ENCODE peak calls at places on chromosomes 13 and 19, in nine cellular contexts. One of them, this sample, is unnamed.

GRCh38 chr19:6866646-6867255 is 20.6 kb upstream of the ADGRE1 start:
- DNase-seq in Peyer's patch: no peak
- DNase-seq in NB4: no peak
- DNase-seq in lower leg skin: no peak
- DNase-seq in body of pancreas: no peak
- DNase-seq in IMR-90: no peak
- DNase-seq in A549: no peak
- DNase-seq in sigmoid colon: no peak
- DNase-seq in H1: no peak
- DNase-seq in this sample: no peak

GRCh38 chr19:7467009-7467989 is 21.5 kb downstream of the PEX11G start:
- DNase-seq in Peyer's patch: no peak
- DNase-seq in NB4: no peak
- DNase-seq in lower leg skin: no peak
- DNase-seq in body of pancreas: no peak
- DNase-seq in IMR-90: no peak
- DNase-seq in A549: no peak
- DNase-seq in sigmoid colon: no peak
- DNase-seq in H1: no peak
- DNase-seq in this sample: no peak

GRCh38 chr19:690203-690602 is 5.0 kb downstream of the PRSS57 start:
- DNase-seq in Peyer's patch: no peak
- DNase-seq in NB4: no peak
- DNase-seq in lower leg skin: no peak
- DNase-seq in body of pancreas: no peak
- DNase-seq in IMR-90: no peak
- DNase-seq in A549: no peak
- DNase-seq in sigmoid colon: no peak
- DNase-seq in H1: no peak
- DNase-seq in this sample: peak; percentile 67

GRCh38 chr13:66933994-66934393 is 296.1 kb downstream of the PCDH9 start:
- DNase-seq in Peyer's patch: no peak
- DNase-seq in NB4: no peak
- DNase-seq in lower leg skin: no peak
- DNase-seq in body of pancreas: no peak
- DNase-seq in IMR-90: peak; percentile 90
- DNase-seq in A549: peak; percentile 15
- DNase-seq in sigmoid colon: no peak
- DNase-seq in H1: no peak
- DNase-seq in this sample: no peak

GRCh38 chr13:84648069-84648640 is 765.9 kb upstream of the SLITRK1 start:
- DNase-seq in Peyer's patch: no peak
- DNase-seq in NB4: no peak
- DNase-seq in lower leg skin: no peak
- DNase-seq in body of pancreas: no peak
- DNase-seq in IMR-90: no peak
- DNase-seq in A549: no peak
- DNase-seq in sigmoid colon: no peak
- DNase-seq in H1: no peak
- DNase-seq in this sample: no peak

GRCh38 chr19:18152817-18153554 is at the start of gene PIK3R2:
- DNase-seq in Peyer's patch: peak; percentile 100
- DNase-seq in NB4: peak; percentile 96
- DNase-seq in lower leg skin: peak; percentile 100
- DNase-seq in body of pancreas: peak; percentile 100
- DNase-seq in IMR-90: peak; percentile 98
- DNase-seq in A549: peak; percentile 86
- DNase-seq in sigmoid colon: peak; percentile 100
- DNase-seq in H1: peak; percentile 97
- DNase-seq in this sample: peak; percentile 100

GRCh38 chr19:8451885-8452284 is 7.1 kb downstream of the HNRNPM start:
- DNase-seq in Peyer's patch: no peak
- DNase-seq in NB4: peak; percentile 71
- DNase-seq in lower leg skin: no peak
- DNase-seq in body of pancreas: no peak
- DNase-seq in IMR-90: peak; percentile 79
- DNase-seq in A549: peak; percentile 38
- DNase-seq in sigmoid colon: peak; percentile 34
- DNase-seq in H1: no peak
- DNase-seq in this sample: no peak

GRCh38 chr19:41995959-41996797 is 2.1 kb upstream of the ATP1A3 start:
- DNase-seq in Peyer's patch: no peak
- DNase-seq in NB4: peak; percentile 13
- DNase-seq in lower leg skin: no peak
- DNase-seq in body of pancreas: no peak
- DNase-seq in IMR-90: no peak
- DNase-seq in A549: peak; percentile 72
- DNase-seq in sigmoid colon: no peak
- DNase-seq in H1: no peak
- DNase-seq in this sample: no peak

GRCh38 chr19:46760363-46760762 is 14.1 kb upstream of the STRN4 start:
- DNase-seq in Peyer's patch: no peak
- DNase-seq in NB4: no peak
- DNase-seq in lower leg skin: no peak
- DNase-seq in body of pancreas: no peak
- DNase-seq in IMR-90: no peak
- DNase-seq in A549: no peak
- DNase-seq in sigmoid colon: peak; percentile 42
- DNase-seq in H1: no peak
- DNase-seq in this sample: no peak

GRCh38 chr19:46761418-46761831 is 15.2 kb upstream of the STRN4 start:
- DNase-seq in Peyer's patch: no peak
- DNase-seq in NB4: no peak
- DNase-seq in lower leg skin: no peak
- DNase-seq in body of pancreas: no peak
- DNase-seq in IMR-90: peak; percentile 79
- DNase-seq in A549: no peak
- DNase-seq in sigmoid colon: no peak
- DNase-seq in H1: no peak
- DNase-seq in this sample: no peak

GRCh38 chr19:46762245-46762890 is 16.1 kb upstream of the STRN4 start:
- DNase-seq in Peyer's patch: no peak
- DNase-seq in NB4: no peak
- DNase-seq in lower leg skin: no peak
- DNase-seq in body of pancreas: no peak
- DNase-seq in IMR-90: no peak
- DNase-seq in A549: no peak
- DNase-seq in sigmoid colon: no peak
- DNase-seq in H1: no peak
- DNase-seq in this sample: no peak

GRCh38 chr19:46756544-46756888 is 10.3 kb upstream of the STRN4 start:
- DNase-seq in Peyer's patch: no peak
- DNase-seq in NB4: no peak
- DNase-seq in lower leg skin: no peak
- DNase-seq in body of pancreas: no peak
- DNase-seq in IMR-90: no peak
- DNase-seq in A549: no peak
- DNase-seq in sigmoid colon: peak; percentile 66
- DNase-seq in H1: no peak
- DNase-seq in this sample: no peak

DNA sequence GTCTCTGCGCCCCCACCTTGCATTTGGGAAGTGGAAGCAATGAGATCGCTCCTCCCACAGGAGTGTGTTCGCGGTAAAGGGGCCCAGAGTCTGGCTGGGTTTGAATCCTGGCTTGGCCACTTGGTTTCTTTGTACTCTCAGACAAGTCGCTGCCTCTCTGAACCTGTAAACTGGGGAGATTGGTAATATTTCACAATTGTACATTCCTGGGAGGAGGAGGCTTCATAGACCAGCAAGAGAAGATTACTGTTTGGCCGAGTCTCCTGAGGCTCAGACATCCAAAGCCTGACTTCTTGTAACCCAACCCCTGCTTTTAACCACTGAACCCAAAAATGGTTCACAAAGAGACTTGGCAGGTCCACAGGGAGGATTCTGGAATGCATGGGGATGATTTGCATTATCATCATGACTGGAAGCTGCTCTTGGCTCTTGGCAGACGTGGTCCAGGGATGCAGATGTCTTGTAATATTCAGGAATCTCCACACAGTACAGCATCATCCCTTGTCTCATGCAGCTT is 13.6 kb upstream of the STRN4 start:
- DNase-seq in Peyer's patch: no peak
- DNase-seq in NB4: no peak
- DNase-seq in lower leg skin: no peak
- DNase-seq in body of pancreas: peak; percentile 54
- DNase-seq in IMR-90: peak; percentile 97
- DNase-seq in A549: no peak
- DNase-seq in sigmoid colon: peak; percentile 89
- DNase-seq in H1: no peak
- DNase-seq in this sample: no peak
- TF ChIP-seq POLR2A in Peyer's patch: no peak
- TF ChIP-seq POLR2A in NB4: no peak
- TF ChIP-seq POLR2A in lower leg skin: no peak
- TF ChIP-seq POLR2A in body of pancreas: no peak
- TF ChIP-seq POLR2A in IMR-90: no peak
- TF ChIP-seq POLR2A in A549: no peak
- TF ChIP-seq POLR2A in sigmoid colon: no peak
- TF ChIP-seq POLR2A in H1: no peak
- TF ChIP-seq POLR2A in this sample: no peak

DNA sequence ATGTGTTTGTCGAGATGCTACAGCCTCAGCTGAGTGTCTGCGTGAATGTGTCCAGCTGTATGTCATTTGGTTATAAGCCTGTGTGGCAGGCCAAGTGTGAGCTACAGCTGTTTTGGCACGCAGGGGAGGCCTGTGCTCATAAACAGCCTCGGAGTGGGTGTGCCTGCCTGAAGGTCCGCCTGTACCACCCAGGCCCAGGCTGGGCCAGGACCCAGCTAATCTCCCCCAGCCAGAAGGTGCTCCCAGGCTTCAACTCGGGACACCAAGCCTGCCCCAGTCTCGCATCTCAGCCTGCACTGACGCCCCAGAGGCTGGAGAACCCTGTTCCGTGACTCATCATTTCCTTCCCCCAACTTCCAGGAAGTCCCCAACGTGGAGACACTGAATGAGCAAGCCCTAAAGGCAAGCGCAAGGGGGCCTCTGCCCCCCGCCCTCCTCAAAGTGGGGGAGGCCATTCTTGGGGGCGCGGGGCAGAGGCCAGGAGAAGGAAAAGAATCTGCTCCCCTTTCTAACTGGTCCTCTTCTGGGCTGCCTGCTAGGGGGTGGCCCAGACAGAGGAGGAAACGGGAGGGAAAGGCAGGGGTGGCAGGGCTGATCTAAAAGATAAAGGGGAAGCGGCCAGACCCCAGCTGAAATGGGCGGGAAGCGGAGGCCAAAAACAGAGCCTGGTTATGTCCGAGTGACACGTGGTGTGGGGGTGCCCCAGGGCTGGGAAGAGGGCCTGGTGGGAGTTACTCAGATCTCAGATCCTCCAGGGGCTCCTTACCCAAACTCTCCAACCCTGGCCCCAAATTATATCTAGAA is 2.0 kb downstream of the SLC1A5 start:
- DNase-seq in Peyer's patch: peak; percentile 90
- DNase-seq in NB4: peak; percentile 100
- DNase-seq in lower leg skin: peak; percentile 60
- DNase-seq in body of pancreas: peak; percentile 70
- DNase-seq in IMR-90: peak; percentile 83
- DNase-seq in A549: peak; percentile 95
- DNase-seq in sigmoid colon: peak; percentile 89
- DNase-seq in H1: no peak
- DNase-seq in this sample: peak; percentile 80
- TF ChIP-seq POLR2A in Peyer's patch: peak; percentile 40
- TF ChIP-seq POLR2A in NB4: peak; percentile 61
- TF ChIP-seq POLR2A in lower leg skin: no peak
- TF ChIP-seq POLR2A in body of pancreas: no peak
- TF ChIP-seq POLR2A in IMR-90: no peak
- TF ChIP-seq POLR2A in A549: no peak
- TF ChIP-seq POLR2A in sigmoid colon: no peak
- TF ChIP-seq POLR2A in H1: no peak
- TF ChIP-seq POLR2A in this sample: no peak

GRCh38 chr19:10517760-10518443 is 655 bp upstream of the S1PR5 start:
- DNase-seq in Peyer's patch: no peak
- DNase-seq in NB4: peak; percentile 70
- DNase-seq in lower leg skin: no peak
- DNase-seq in body of pancreas: no peak
- DNase-seq in IMR-90: peak; percentile 15
- DNase-seq in A549: peak; percentile 62
- DNase-seq in sigmoid colon: no peak
- DNase-seq in H1: no peak
- DNase-seq in this sample: no peak

GRCh38 chr19:10518444-10519361 is 1.5 kb upstream of the S1PR5 start:
- DNase-seq in Peyer's patch: no peak
- DNase-seq in NB4: no peak
- DNase-seq in lower leg skin: no peak
- DNase-seq in body of pancreas: peak; percentile 42
- DNase-seq in IMR-90: no peak
- DNase-seq in A549: no peak
- DNase-seq in sigmoid colon: no peak
- DNase-seq in H1: no peak
- DNase-seq in this sample: no peak

GRCh38 chr19:10516064-10516385 is 1.2 kb downstream of the S1PR5 start:
- DNase-seq in Peyer's patch: no peak
- DNase-seq in NB4: no peak
- DNase-seq in lower leg skin: no peak
- DNase-seq in body of pancreas: no peak
- DNase-seq in IMR-90: no peak
- DNase-seq in A549: no peak
- DNase-seq in sigmoid colon: no peak
- DNase-seq in H1: no peak
- DNase-seq in this sample: no peak

GRCh38 chr19:10517361-10517759 is at the start of gene S1PR5:
- DNase-seq in Peyer's patch: no peak
- DNase-seq in NB4: no peak
- DNase-seq in lower leg skin: no peak
- DNase-seq in body of pancreas: peak; percentile 47
- DNase-seq in IMR-90: no peak
- DNase-seq in A549: peak; percentile 35
- DNase-seq in sigmoid colon: no peak
- DNase-seq in H1: no peak
- DNase-seq in this sample: no peak

GRCh38 chr19:10516671-10517286 is 468 bp downstream of the S1PR5 start:
- DNase-seq in Peyer's patch: no peak
- DNase-seq in NB4: no peak
- DNase-seq in lower leg skin: no peak
- DNase-seq in body of pancreas: no peak
- DNase-seq in IMR-90: no peak
- DNase-seq in A549: no peak
- DNase-seq in sigmoid colon: no peak
- DNase-seq in H1: no peak
- DNase-seq in this sample: no peak
- TF ChIP-seq POLR2A in Peyer's patch: no peak
- TF ChIP-seq POLR2A in NB4: no peak
- TF ChIP-seq POLR2A in lower leg skin: no peak
- TF ChIP-seq POLR2A in body of pancreas: no peak
- TF ChIP-seq POLR2A in IMR-90: no peak
- TF ChIP-seq POLR2A in A549: no peak
- TF ChIP-seq POLR2A in sigmoid colon: no peak
- TF ChIP-seq POLR2A in H1: no peak
- TF ChIP-seq POLR2A in this sample: no peak

DNA sequence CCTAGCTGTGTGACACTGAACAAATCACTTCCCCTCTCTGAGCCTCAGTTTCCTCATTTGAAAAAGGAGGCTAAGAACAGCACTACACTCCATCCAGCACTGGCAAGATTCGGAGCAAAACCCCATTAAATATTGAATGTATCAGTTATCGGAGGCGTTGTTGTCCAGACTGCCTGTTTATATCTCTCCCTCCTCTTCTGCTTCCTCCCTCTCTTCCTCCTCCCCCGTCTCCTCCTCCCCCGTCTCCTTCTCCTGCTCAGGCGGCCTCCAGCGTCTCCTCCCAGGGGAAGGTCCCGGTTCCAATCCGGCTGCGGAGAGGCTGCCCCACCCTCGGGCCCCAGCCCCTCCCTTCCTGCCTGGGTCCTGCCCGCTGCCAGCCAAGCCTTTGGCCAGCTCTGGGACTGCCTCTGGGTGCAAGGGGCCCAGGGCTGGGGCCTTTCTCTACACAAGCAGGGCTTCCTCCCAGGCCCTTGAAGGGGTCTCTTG is 2.0 kb downstream of the RRAS start:
- DNase-seq in Peyer's patch: peak; percentile 90
- DNase-seq in NB4: peak; percentile 83
- DNase-seq in lower leg skin: peak; percentile 82
- DNase-seq in body of pancreas: peak; percentile 64
- DNase-seq in IMR-90: peak; percentile 62
- DNase-seq in A549: peak; percentile 87
- DNase-seq in sigmoid colon: peak; percentile 96
- DNase-seq in H1: peak; percentile 31
- DNase-seq in this sample: peak; percentile 95
- TF ChIP-seq POLR2A in Peyer's patch: peak; percentile 76
- TF ChIP-seq POLR2A in NB4: no peak
- TF ChIP-seq POLR2A in lower leg skin: no peak
- TF ChIP-seq POLR2A in body of pancreas: no peak
- TF ChIP-seq POLR2A in IMR-90: no peak
- TF ChIP-seq POLR2A in A549: no peak
- TF ChIP-seq POLR2A in sigmoid colon: no peak
- TF ChIP-seq POLR2A in H1: no peak
- TF ChIP-seq POLR2A in this sample: peak; percentile 60